ENCODE peak calls at places on chromosomes 3 and 15, in six cellular contexts. U, C, T, N, Q and F are unnamed samples.

GRCh38 chr3:123535580-123535979 is 49.3 kb downstream of the HACD2 start:
- DNase-seq in T (no peak), Q (no peak), C (no peak), U (no peak), N (peak), F (no peak)

GRCh38 chr3:64686446-64686908 is 1.3 kb downstream of the ADAMTS9 start:
- DNase-seq in C (no peak), N (peak), U (no peak), T (no peak), Q (peak), F (no peak)

GRCh38 chr15:63334821-63335220 is 46.8 kb downstream of the CA12 start:
- DNase-seq in N (no peak), Q (no peak), T (no peak), C (no peak), U (no peak), F (no peak)

GRCh38 chr15:70280781-70281180 is 183.1 kb upstream of the TLE3 start:
- DNase-seq in C (peak), Q (no peak), U (no peak), T (no peak), N (no peak), F (no peak)

GRCh38 chr3:128426128-128426921 is 40.4 kb downstream of the DNAJB8 start:
- DNase-seq in C (no peak), U (no peak), T (peak), Q (peak), N (no peak), F (peak)

GRCh38 chr15:66772967-66773873 is 71.2 kb downstream of the SMAD6 start:
- DNase-seq in T (peak), Q (no peak), U (no peak), C (no peak), N (no peak), F (no peak)

GRCh38 chr3:107404727-107405519 is 27.7 kb downstream of the CCDC54 start:
- DNase-seq in Q (no peak), C (no peak), U (no peak), N (peak), T (no peak), F (no peak)

GRCh38 chr3:153172796-153173757 is 11.1 kb downstream of the RAP2B start:
- DNase-seq in C (no peak), U (no peak), N (peak), Q (no peak), T (no peak), F (no peak)

GRCh38 chr3:59388555-59389280 is 338.9 kb upstream of the CFAP20DC start:
- DNase-seq in N (no peak), U (no peak), Q (peak), T (no peak), C (no peak), F (no peak)

GRCh38 chr3:143327388-143327787 is 207.8 kb downstream of the CHST2 start:
- DNase-seq in C (no peak), U (no peak), T (no peak), Q (no peak), N (no peak), F (no peak)

GRCh38 chr3:29758108-29759020 is 477.5 kb downstream of the RBMS3 start:
- DNase-seq in N (no peak), C (no peak), U (no peak), T (no peak), Q (no peak), F (no peak)

GRCh38 chr15:33729648-33730047 is 238.6 kb upstream of the CHRM5 start:
- DNase-seq in C (no peak), T (no peak), U (no peak), N (no peak), Q (no peak), F (no peak)

GRCh38 chr15:85091990-85092389 is 110.3 kb downstream of the PDE8A start:
- DNase-seq in U (no peak), C (no peak), T (no peak), Q (no peak), N (no peak), F (no peak)

GRCh38 chr15:45720183-45720582 is 85.4 kb downstream of the SQOR start:
- DNase-seq in Q (no peak), U (no peak), N (no peak), C (no peak), T (no peak), F (no peak)

GRCh38 chr3:35200056-35200455 is 439.3 kb upstream of the ARPP21 start:
- DNase-seq in N (peak), T (no peak), Q (no peak), U (no peak), C (no peak), F (no peak)

GRCh38 chr3:138082992-138083386 is 32.4 kb downstream of the DZIP1L start:
- DNase-seq in C (no peak), Q (no peak), N (peak), U (no peak), T (no peak), F (no peak)

GRCh38 chr3:133169669-133170068 is 131.5 kb downstream of the TMEM108 start:
- DNase-seq in C (no peak), Q (no peak), N (no peak), U (no peak), T (no peak), F (no peak)

GRCh38 chr15:74396146-74396438 is 28.6 kb upstream of the CYP11A1 start:
- DNase-seq in U (no peak), Q (no peak), C (no peak), N (no peak), T (no peak), F (no peak)

GRCh38 chr3:42960282-42960681 is 18.8 kb upstream of the GASK1A start:
- DNase-seq in U (no peak), Q (no peak), N (peak), C (no peak), T (no peak), F (no peak)

GRCh38 chr3:126488886-126489569 is 13.3 kb upstream of the ZXDC start:
- DNase-seq in N (no peak), U (no peak), T (no peak), Q (no peak), C (no peak), F (no peak)

GRCh38 chr3:38454884-38455638 is 1.4 kb downstream of the ACVR2B start:
- DNase-seq in T (peak), Q (peak), N (no peak), C (peak), U (no peak), F (peak)

GRCh38 chr3:121473001-121473400 is 72.8 kb downstream of the POLQ start:
- DNase-seq in U (no peak), Q (no peak), N (no peak), C (no peak), T (no peak), F (no peak)

GRCh38 chr15:101049282-101049681 is 130.1 kb downstream of the LRRK1 start:
- DNase-seq in Q (no peak), U (no peak), T (no peak), N (no peak), C (no peak), F (no peak)

GRCh38 chr15:89132611-89133242 is 44.5 kb downstream of the ABHD2 start:
- DNase-seq in C (no peak), T (no peak), Q (peak), N (no peak), U (no peak), F (no peak)

GRCh38 chr3:97265237-97266005 is 451.0 kb downstream of the EPHA6 start:
- DNase-seq in N (no peak), T (no peak), U (no peak), C (no peak), Q (no peak), F (no peak)

GRCh38 chr3:48652923-48653715 is 9.6 kb downstream of the CELSR3 start:
- DNase-seq in Q (peak), C (no peak), T (no peak), U (no peak), N (no peak), F (no peak)

GRCh38 chr3:119585193-119585592 is 5.9 kb downstream of the ADPRH start:
- DNase-seq in U (no peak), C (no peak), Q (no peak), N (no peak), T (no peak), F (no peak)

GRCh38 chr3:76554717-76555116 is 485.2 kb upstream of the ROBO2 start:
- DNase-seq in N (peak), T (no peak), C (no peak), Q (no peak), U (no peak), F (no peak)

GRCh38 chr15:84400820-84401219 is 165.2 kb downstream of the GOLGA6L4 start:
- DNase-seq in Q (no peak), N (no peak), U (no peak), C (no peak), T (peak), F (no peak)

GRCh38 chr3:150603888-150604319 is 783 bp downstream of the SELENOT start:
- DNase-seq in T (no peak), U (no peak), N (no peak), C (no peak), Q (peak), F (no peak)

GRCh38 chr15:22918056-22918455 is 62.1 kb downstream of the CYFIP1 start:
- DNase-seq in Q (no peak), U (no peak), N (peak), C (no peak), T (no peak), F (no peak)

GRCh38 chr15:57962887-57963286 is 102.6 kb downstream of the ALDH1A2 start:
- DNase-seq in U (no peak), N (no peak), C (no peak), T (no peak), Q (no peak), F (no peak)

GRCh38 chr15:50077242-50077641 is 41.8 kb downstream of the ATP8B4 start:
- DNase-seq in Q (no peak), T (no peak), C (no peak), N (no peak), U (no peak), F (no peak)

GRCh38 chr15:69154026-69154425 is 6.4 kb upstream of the GLCE start:
- DNase-seq in T (no peak), N (no peak), U (no peak), Q (no peak), C (no peak), F (no peak)

GRCh38 chr15:40930430-40931299 is 1.5 kb downstream of the DLL4 start:
- DNase-seq in Q (no peak), T (peak), C (no peak), U (no peak), N (no peak), F (peak)
- TF ChIP-seq CTCF in Q (peak), T (peak), C (no peak), U (peak), N (peak), F (peak)

DNA sequence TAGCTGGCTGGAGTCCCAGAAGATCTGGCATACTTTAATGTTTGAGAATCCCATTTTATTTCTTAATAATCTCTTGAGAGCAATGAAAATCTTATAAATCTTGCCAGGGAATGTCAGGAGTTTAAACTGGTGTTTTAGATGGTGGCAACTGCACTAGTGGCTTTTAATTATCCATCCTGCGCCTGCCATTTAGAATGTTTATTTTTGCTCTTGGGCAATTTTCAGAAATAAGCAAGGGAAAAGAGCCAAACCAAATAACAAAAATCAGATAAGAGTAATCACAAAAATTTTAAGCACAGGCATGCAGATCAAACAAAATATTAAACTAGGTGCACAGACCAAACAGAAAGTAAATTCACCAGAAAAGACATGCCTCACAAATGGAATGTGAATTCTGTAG is 41.9 kb upstream of the UBP1 start:
- DNase-seq in Q (no peak), N (no peak), U (no peak), T (no peak), C (no peak), F (no peak)
- H3K27ac ChIP-seq in Q (no peak), N (no peak), U (peak), T (no peak), C (no peak), F (no peak)

GRCh38 chr3:103295974-103296570 is 861.3 kb downstream of the ZPLD1 start:
- DNase-seq in T (no peak), N (peak), C (no peak), U (no peak), Q (peak), F (no peak)
- TF ChIP-seq CTCF in T (no peak), N (peak), C (no peak), U (no peak), Q (peak), F (peak)

GRCh38 chr3:193974147-193974546 is 161.8 kb upstream of the HES1 start:
- DNase-seq in N (peak), U (no peak), C (no peak), Q (no peak), T (no peak), F (no peak)

GRCh38 chr3:193972816-193973215 is 163.1 kb upstream of the HES1 start:
- DNase-seq in U (no peak), C (no peak), T (no peak), N (no peak), Q (no peak), F (no peak)

GRCh38 chr3:193970773-193971206 is 165.2 kb upstream of the HES1 start:
- DNase-seq in Q (peak), N (no peak), C (no peak), T (no peak), U (no peak), F (no peak)

GRCh38 chr3:193968575-193968974 is 167.4 kb upstream of the HES1 start:
- DNase-seq in T (no peak), C (no peak), Q (no peak), U (no peak), N (no peak), F (no peak)

DNA sequence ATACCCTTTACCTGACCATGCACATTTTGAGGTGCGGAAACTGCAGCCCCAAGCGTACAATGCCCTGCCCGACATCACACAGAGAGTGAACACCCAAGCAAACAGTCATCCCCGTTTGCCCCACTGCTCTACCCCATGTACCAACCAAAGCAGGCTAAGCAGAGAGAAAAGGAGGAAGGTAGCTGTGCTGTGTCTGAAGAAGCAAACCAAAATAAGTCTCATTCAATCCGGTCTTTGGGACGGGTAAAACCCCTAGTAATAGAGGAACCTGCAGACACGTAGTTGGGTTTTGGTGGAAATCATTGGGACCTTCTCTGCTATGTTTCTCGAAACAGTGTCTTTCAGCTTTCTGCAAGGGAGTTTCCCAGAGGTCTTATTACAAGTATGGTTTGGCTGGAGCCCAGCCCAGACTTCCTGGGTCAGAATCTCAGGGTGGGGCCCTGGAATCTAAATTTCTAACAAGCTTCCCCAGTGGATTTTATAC is 164.6 kb upstream of the HES1 start:
- DNase-seq in U (no peak), T (no peak), N (peak), C (no peak), Q (no peak), F (no peak)
- H3K27ac ChIP-seq in U (no peak), T (no peak), N (no peak), C (no peak), Q (peak), F (no peak)